ENCODE peak calls at places on chromosomes 6 and 20, in five cellular contexts. D is body of pancreas, F is colonic mucosa, H is fibroblast of mammary gland, I is fibroblast of lung. K is an unnamed sample.

GRCh38 chr20:37725165-37725564 is 31.3 kb downstream of the CTNNBL1 start:
- DNase-seq in H (no peak), F (no peak), I (no peak), D (no peak), K (no peak)

GRCh38 chr6:133707456-133707855 is 181.5 kb upstream of the TCF21 start:
- DNase-seq in H (peak; percentile 96), D (no peak), I (peak; percentile 93), F (no peak), K (peak; percentile 24)

GRCh38 chr6:66772785-66773184 is 1065.8 kb upstream of the EYS start:
- DNase-seq in I (peak; percentile 84), F (no peak), H (peak; percentile 1), D (no peak), K (no peak)

GRCh38 chr20:37627060-37627766 is 66.6 kb upstream of the CTNNBL1 start:
- DNase-seq in F (no peak), I (peak; percentile 64), H (peak; percentile 50), D (peak; percentile 39), K (no peak)

GRCh38 chr6:1381397-1382330 is 7.7 kb upstream of the FOXF2 start:
- DNase-seq in F (peak; percentile 61), D (peak; percentile 72), I (peak; percentile 50), H (no peak), K (peak; percentile 87)

GRCh38 chr6:18277181-18278006 is 13.1 kb upstream of the DEK start:
- DNase-seq in I (no peak), F (no peak), D (no peak), H (no peak), K (peak; percentile 30)

GRCh38 chr20:8161262-8162071 is 29.4 kb downstream of the PLCB1 start:
- DNase-seq in H (peak; percentile 30), D (peak; percentile 45), F (no peak), I (no peak), K (no peak)

GRCh38 chr6:150250826-150251225 is 108.0 kb downstream of the PPP1R14C start:
- DNase-seq in I (peak; percentile 36), H (peak; percentile 73), D (no peak), F (no peak), K (no peak)

GRCh38 chr6:45895569-45895968 is 120.1 kb downstream of the CLIC5 start:
- DNase-seq in I (no peak), H (no peak), D (no peak), F (no peak), K (no peak)

GRCh38 chr6:12603711-12604049 is 112.9 kb upstream of the PHACTR1 start:
- DNase-seq in D (no peak), H (no peak), I (no peak), F (no peak), K (no peak)
- TF ChIP-seq CTCF in D (no peak), H (no peak), I (no peak), F (no peak), K (no peak)

DNA sequence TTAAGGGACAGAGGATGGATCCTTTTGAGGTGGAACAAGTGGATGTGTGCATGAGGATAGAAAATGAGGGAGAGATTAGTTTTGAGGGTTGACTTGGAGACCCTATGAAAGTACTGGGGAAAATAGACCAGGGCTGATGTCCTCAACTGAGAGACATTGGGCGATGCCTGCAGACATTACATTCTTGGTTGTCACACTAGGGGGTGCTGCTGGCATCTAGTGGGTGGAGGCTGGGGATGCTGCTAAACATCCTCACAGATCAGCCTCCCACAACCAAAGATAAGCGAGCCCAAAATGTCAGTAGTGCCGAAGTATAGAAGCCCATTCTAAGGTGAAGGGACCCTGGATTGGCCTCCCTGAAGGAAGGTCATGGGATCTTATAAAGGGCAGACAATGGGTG is 63.3 kb downstream of the MOCS1 start:
- DNase-seq in F (no peak), D (no peak), I (no peak), H (no peak), K (no peak)
- TF ChIP-seq CTCF in F (no peak), D (no peak), I (no peak), H (peak; percentile 18), K (no peak)

GRCh38 chr6:5582758-5583157 is 321.4 kb downstream of the FARS2 start:
- DNase-seq in H (peak; percentile 23), D (no peak), F (no peak), I (peak; percentile 21), K (no peak)
- TF ChIP-seq CTCF in H (peak; percentile 27), D (no peak), F (no peak), I (no peak), K (no peak)

GRCh38 chr6:77124604-77125003 is 338.7 kb downstream of the HTR1B start:
- DNase-seq in H (peak; percentile 2), I (no peak), D (no peak), F (no peak), K (no peak)
- TF ChIP-seq CTCF in H (peak; percentile 11), I (no peak), D (peak; percentile 14), F (no peak), K (no peak)

DNA sequence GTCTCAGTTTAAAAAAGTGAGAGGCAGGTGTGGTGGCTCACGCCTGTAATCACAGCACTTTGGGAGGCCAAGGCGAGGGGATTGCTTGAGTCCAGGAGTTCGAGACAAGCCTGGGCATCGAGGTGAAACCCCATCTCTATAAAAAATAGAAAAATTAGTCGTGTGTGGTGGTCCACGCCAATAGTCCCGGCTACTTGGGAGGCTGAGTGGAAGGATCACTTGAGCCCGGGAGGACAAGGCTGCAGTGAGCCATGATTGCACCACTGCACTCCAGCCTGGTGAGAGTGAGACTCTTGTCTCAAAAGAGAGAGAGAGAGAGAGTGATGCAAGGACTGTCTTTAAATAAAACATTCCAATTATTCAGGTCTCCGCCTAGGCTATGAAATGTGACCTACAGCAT is 81.5 kb downstream of the SH3BGRL2 start:
- DNase-seq in F (no peak), D (no peak), H (no peak), I (no peak), K (no peak)
- TF ChIP-seq CTCF in F (no peak), D (no peak), H (no peak), I (no peak), K (no peak)

GRCh38 chr6:156952401-156952800 is 175.2 kb downstream of the ARID1B start:
- DNase-seq in F (no peak), I (no peak), D (no peak), H (no peak), K (no peak)

GRCh38 chr6:156954781-156955180 is 177.6 kb downstream of the ARID1B start:
- DNase-seq in F (no peak), I (no peak), H (no peak), D (no peak), K (no peak)

GRCh38 chr6:156953125-156953477 is 175.9 kb downstream of the ARID1B start:
- DNase-seq in D (no peak), H (no peak), F (no peak), I (no peak), K (no peak)

GRCh38 chr6:156954191-156954590 is 177.0 kb downstream of the ARID1B start:
- DNase-seq in F (no peak), H (no peak), I (no peak), D (no peak), K (no peak)

GRCh38 chr6:156953478-156954146 is 176.4 kb downstream of the ARID1B start:
- DNase-seq in D (no peak), H (peak; percentile 97), I (peak; percentile 97), F (no peak), K (no peak)
- TF ChIP-seq CTCF in D (peak; percentile 34), H (peak; percentile 49), I (peak; percentile 50), F (no peak), K (no peak)

DNA sequence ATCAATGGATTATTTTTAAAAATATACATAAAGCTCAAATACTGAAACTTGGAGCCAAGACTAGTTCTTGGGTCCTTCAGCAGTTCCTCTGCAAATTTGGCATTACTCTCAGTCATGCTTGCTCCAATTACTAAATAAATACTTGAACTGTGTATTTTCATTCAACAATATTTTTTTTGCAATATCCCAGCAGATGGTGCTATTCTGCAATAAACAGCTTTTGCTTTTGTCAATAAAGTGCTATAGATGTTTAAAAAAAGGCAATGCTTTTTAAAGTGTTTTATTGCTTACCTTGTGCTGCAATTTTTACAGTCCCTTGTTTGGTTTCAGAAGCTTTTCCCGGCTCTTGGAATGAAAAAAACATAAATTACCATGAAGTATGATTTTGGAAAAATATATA is 243.4 kb downstream of the TRDN start:
- DNase-seq in I (peak; percentile 12), D (no peak), F (no peak), H (peak; percentile 21), K (no peak)
- TF ChIP-seq CTCF in I (peak; percentile 17), D (no peak), F (no peak), H (peak; percentile 28), K (peak; percentile 8)

K was measured in glutamatergic neuron.